ENCODE peak calls at places on chromosomes 7 and 10, in five cellular contexts. I is IMR-90, N is K562, P is HepG2, E is SK-N-SH. S is an unnamed sample.

GRCh38 chr7:151086802-151087246 is 549 bp downstream of the AGAP3 start:
- DNase-seq in N (peak; percentile 68), I (no peak), E (peak; percentile 77), P (no peak), S (no peak)

GRCh38 chr10:48789861-48790739 is 105.4 kb downstream of the WDFY4 start:
- DNase-seq in I (no peak), P (no peak), N (no peak), E (no peak), S (no peak)

GRCh38 chr10:34746094-34746493 is 69.0 kb downstream of the PARD3 start:
- DNase-seq in P (peak; percentile 71), I (no peak), N (no peak), E (no peak), S (no peak)

GRCh38 chr10:16891375-16892313 is 74.4 kb upstream of the RSU1 start:
- DNase-seq in I (peak; percentile 82), N (peak; percentile 81), E (peak; percentile 25), P (peak; percentile 30), S (no peak)

GRCh38 chr10:23516530-23516929 is 77.7 kb downstream of the OTUD1 start:
- DNase-seq in P (peak; percentile 17), I (peak; percentile 12), E (peak; percentile 28), N (peak; percentile 5), S (no peak)

GRCh38 chr7:52764502-52765169 is 270.8 kb upstream of the POM121L12 start:
- DNase-seq in N (no peak), I (no peak), P (no peak), E (no peak), S (no peak)

GRCh38 chr10:109723305-109723704 is 200.0 kb downstream of the XPNPEP1 start:
- DNase-seq in P (no peak), N (no peak), E (no peak), I (no peak), S (no peak)

GRCh38 chr7:98280296-98280695 is 1.2 kb upstream of the BRI3 start:
- DNase-seq in E (no peak), P (no peak), N (no peak), I (no peak), S (no peak)

GRCh38 chr7:99791667-99792356 is 7.8 kb upstream of the CYP3A4 start:
- DNase-seq in E (no peak), N (no peak), I (no peak), P (no peak), S (no peak)

GRCh38 chr7:12456506-12456905 is 52.8 kb upstream of the VWDE start:
- DNase-seq in N (no peak), E (no peak), P (no peak), I (no peak), S (no peak)

GRCh38 chr10:80968903-80969302 is 431.2 kb downstream of the SH2D4B start:
- DNase-seq in I (no peak), E (no peak), N (no peak), P (no peak), S (no peak)

GRCh38 chr10:80356563-80356999 is at the start of the genes DYDC1 and DYDC2:
- DNase-seq in E (peak; percentile 83), I (no peak), N (peak; percentile 24), P (no peak), S (no peak)

GRCh38 chr10:69650589-69651261 is 20.7 kb downstream of the FAM241B start:
- DNase-seq in N (no peak), E (no peak), P (no peak), I (no peak), S (no peak)

GRCh38 chr7:130973637-130974036 is 239.6 kb upstream of the KLF14 start:
- DNase-seq in I (no peak), N (no peak), E (no peak), P (no peak), S (no peak)

GRCh38 chr7:52088008-52088787 is 771.6 kb upstream of the COBL start:
- DNase-seq in E (peak; percentile 30), I (no peak), N (no peak), P (no peak), S (no peak)

GRCh38 chr7:50331564-50332208 is 27.2 kb downstream of the IKZF1 start:
- DNase-seq in E (no peak), I (no peak), P (no peak), N (no peak), S (peak; percentile 79)

GRCh38 chr7:88337556-88337955 is 30.9 kb upstream of the STEAP4 start:
- DNase-seq in N (no peak), E (no peak), P (no peak), I (peak; percentile 8), S (no peak)

DNA sequence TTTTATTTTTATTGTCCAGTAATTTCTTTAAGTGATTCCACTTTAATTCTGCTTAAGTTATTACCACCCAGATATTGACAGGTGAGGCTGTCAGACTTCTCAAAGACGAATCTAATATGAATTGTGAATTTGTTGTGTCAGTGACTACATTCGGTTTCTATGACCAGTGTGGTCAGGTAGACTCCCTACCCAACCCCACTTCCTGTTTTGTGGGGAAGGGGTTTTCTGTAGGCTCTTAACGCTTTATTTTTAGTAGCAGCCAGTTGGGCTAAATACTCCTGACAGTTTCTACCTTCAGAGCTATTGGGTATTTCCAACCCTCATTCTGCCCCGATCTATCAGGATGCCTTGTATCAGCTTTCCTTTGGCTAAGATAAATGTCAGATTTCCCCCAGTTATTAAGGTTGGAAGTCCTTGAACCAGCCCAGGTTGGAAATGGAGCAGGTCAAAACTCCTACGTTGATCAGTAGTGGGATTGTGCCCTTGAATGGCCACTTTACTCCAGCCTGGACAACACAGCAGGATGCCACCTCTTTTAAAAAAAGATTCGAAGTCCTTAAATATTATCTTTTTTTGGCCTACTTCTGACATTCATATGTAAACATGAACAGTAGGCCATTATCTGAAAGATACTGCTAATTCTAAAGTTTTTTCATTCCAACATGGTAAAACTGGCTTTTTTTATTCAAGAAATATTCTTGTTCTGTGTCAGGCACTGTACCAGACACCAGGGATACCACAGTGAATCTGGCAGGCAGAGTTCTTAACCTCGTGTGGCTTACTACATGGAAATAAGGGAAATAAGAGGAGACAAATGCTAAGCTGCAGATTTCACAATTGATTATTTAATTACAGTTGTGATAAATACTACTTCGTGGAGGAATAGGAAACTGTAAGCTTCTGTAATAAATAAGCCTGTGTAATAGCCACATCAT is 133.3 kb upstream of the SAMD8 start:
- DNase-seq in P (no peak), N (no peak), I (no peak), E (no peak), S (peak; percentile 86)
- TF ChIP-seq MXI1 in P (no peak), N (no peak), I (no peak), E (no peak), S (no peak)

GRCh38 chr10:107834706-107835105 is 670.2 kb upstream of the SORCS1 start:
- DNase-seq in N (no peak), E (no peak), P (no peak), I (no peak), S (no peak)
- H3K4me1 ChIP-seq in N (no peaks in the 10 kb centered on the region), E (no peaks in the 10 kb centered on the region), P (no peaks in the 10 kb centered on the region), I (no peaks in the 10 kb centered on the region), S (no peaks in the 10 kb centered on the region)

DNA sequence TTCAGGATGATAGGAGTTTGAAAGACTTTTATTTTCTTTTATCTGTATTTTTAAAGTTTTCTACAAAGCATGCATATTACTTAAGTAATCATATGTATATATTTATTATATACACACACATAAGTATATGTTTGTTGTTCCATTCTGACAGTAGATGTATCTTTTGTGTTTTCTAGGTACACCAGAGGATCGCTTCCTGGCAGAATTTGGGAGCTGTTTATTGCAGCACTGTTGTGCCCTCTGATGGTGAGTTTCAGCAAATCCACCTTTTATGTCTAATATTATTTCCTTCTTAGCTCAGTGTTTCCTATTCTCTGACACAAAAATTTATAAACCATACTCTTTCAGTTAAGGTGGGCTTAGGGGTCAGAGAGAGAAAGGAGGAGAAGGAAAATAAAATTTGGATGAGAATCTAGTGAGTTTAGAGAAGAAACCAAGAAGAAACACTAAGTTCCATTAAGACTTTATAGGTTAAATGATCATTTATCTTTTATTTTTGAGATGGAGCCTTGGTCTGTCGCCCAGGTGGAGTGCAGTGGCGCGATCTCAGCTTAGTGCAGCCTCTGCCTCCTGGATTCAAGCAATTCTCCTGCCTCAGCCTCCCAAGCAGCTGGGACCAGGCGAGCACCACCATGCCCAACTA is 59.2 kb upstream of the OIT3 start:
- DNase-seq in I (peak; percentile 76), E (peak; percentile 57), P (peak; percentile 53), N (peak; percentile 78), S (peak; percentile 28)
- TF ChIP-seq MXI1 in I (no peak), E (no peak), P (no peak), N (no peak), S (no peak)

DNA sequence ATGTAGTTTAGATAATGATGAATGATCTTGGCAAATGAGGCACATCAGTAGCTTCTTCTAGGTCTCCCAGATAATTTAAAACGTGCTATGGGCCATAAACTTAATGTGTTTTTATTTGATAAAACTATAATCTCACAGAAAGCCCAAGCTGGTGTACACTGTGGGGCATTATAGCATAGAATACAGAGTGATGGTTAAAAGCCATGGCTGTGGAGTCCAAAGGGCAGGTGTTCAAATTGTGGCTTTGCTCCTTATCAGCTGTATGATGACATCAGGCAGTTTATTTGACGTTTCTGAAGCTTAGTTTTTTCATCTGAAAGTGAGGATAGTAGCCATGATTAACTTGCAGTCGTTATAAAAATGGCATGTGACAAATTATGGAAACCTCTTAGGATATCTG is 3.5 kb downstream of the MGAM start:
- DNase-seq in E (no peak), N (no peak), I (no peak), P (no peak), S (no peak)
- H3K4me1 ChIP-seq in E (no peaks in the 10 kb centered on the region), N (no peaks in the 10 kb centered on the region), I (no peaks in the 10 kb centered on the region), P (no peaks in the 10 kb centered on the region), S (no peaks in the 10 kb centered on the region)

GRCh38 chr7:28419717-28420116 is 7.4 kb downstream of the CREB5 start:
- DNase-seq in N (no peak), I (peak; percentile 98), E (no peak), P (no peak), S (no peak)
- TF ChIP-seq MXI1 in N (no peak), I (no peak), E (no peak), P (no peak), S (no peak)

GRCh38 chr7:155585532-155585895 is 39.2 kb upstream of the CNPY1 start:
- DNase-seq in P (no peak), E (no peak), I (no peak), N (no peak), S (no peak)
- H3K4me1 ChIP-seq in P (peaks cover 35% of the 10 kb centered on the region), E (peaks cover 24% of the 10 kb centered on the region), I (no peaks in the 10 kb centered on the region), N (peaks cover 17% of the 10 kb centered on the region), S (no peaks in the 10 kb centered on the region)

GRCh38 chr10:97782455-97783228 is 10.8 kb upstream of the SFRP5 start:
- DNase-seq in P (no peak), E (peak; percentile 50), I (no peak), N (no peak), S (no peak)
- TF ChIP-seq MXI1 in P (no peak), E (no peak), I (no peak), N (no peak), S (no peak)

S was measured in GM12878.